ENCODE peak calls at places on chromosomes 2 and 18, in six cellular contexts. H, S, N, A, Y and X are unnamed samples. For H3K36me3 and H3K4me1, the result is how much of the 10 kb centered on the place peaks cover.

GRCh38 chr2:132668189-132668833 is 1.7 kb downstream of the LYPD1 start:
- DNase-seq in H (no peak), S (no peak), N (no peak), A (no peak), Y (peak), X (no peak)

GRCh38 chr2:236968101-236968886 is 117.4 kb upstream of the COPS8 start:
- DNase-seq in H (no peak), S (no peak), N (no peak), A (no peak), Y (no peak), X (no peak)

GRCh38 chr2:30481323-30481800 is 34.3 kb downstream of the LCLAT1 start:
- DNase-seq in H (no peak), S (no peak), N (no peak), A (no peak), Y (no peak), X (no peak)

GRCh38 chr2:160257015-160257741 is 57.1 kb upstream of the ITGB6 start:
- DNase-seq in H (no peak), S (no peak), N (no peak), A (no peak), Y (no peak), X (no peak)

GRCh38 chr2:38535745-38536506 is 66.8 kb downstream of the HNRNPLL start:
- DNase-seq in H (peak), S (no peak), N (peak), A (peak), Y (peak), X (peak)

GRCh38 chr18:62720766-62721613 is 5.6 kb downstream of the PHLPP1 start:
- DNase-seq in H (no peak), S (no peak), N (no peak), A (no peak), Y (no peak), X (peak)

GRCh38 chr2:129233751-129234406 is 745.6 kb upstream of the RAB6C start:
- DNase-seq in H (no peak), S (no peak), N (peak), A (no peak), Y (peak), X (no peak)

GRCh38 chr18:24679062-24679461 is 218.6 kb downstream of the HRH4 start:
- DNase-seq in H (no peak), S (no peak), N (no peak), A (no peak), Y (no peak), X (no peak)

GRCh38 chr2:202185156-202185555 is 53.2 kb downstream of the SUMO1 start:
- DNase-seq in H (no peak), S (no peak), N (no peak), A (no peak), Y (no peak), X (no peak)

GRCh38 chr2:64049633-64050220 is 30.5 kb upstream of the VPS54 start:
- DNase-seq in H (peak), S (no peak), N (peak), A (peak), Y (peak), X (peak)

GRCh38 chr2:46653539-46653938 is 174.2 kb downstream of the TMEM247 start:
- DNase-seq in H (no peak), S (no peak), N (no peak), A (no peak), Y (no peak), X (no peak)

GRCh38 chr2:25483584-25484266 is 142.0 kb upstream of the DNMT3A start:
- DNase-seq in H (no peak), S (no peak), N (no peak), A (no peak), Y (no peak), X (no peak)

GRCh38 chr2:15991231-15991630 is 50.9 kb downstream of the MYCN start:
- DNase-seq in H (no peak), S (no peak), N (no peak), A (no peak), Y (no peak), X (no peak)

GRCh38 chr2:197857708-197858107 is 53.3 kb downstream of the PLCL1 start:
- DNase-seq in H (no peak), S (no peak), N (no peak), A (no peak), Y (no peak), X (no peak)

GRCh38 chr2:58204195-58204959 is 36.7 kb downstream of the FANCL start:
- DNase-seq in H (no peak), S (no peak), N (peak), A (no peak), Y (no peak), X (no peak)

GRCh38 chr18:6859676-6860422 is 130.3 kb downstream of the ARHGAP28 start:
- DNase-seq in H (no peak), S (no peak), N (no peak), A (no peak), Y (no peak), X (no peak)

GRCh38 chr2:174341301-174341994 is 6.7 kb downstream of the SP9 start:
- DNase-seq in H (peak), S (no peak), N (peak), A (peak), Y (peak), X (peak)
- H3K4me3 ChIP-seq in H (no peak), S (peak), N (no peak), A (no peak), Y (peak), X (no peak)

DNA sequence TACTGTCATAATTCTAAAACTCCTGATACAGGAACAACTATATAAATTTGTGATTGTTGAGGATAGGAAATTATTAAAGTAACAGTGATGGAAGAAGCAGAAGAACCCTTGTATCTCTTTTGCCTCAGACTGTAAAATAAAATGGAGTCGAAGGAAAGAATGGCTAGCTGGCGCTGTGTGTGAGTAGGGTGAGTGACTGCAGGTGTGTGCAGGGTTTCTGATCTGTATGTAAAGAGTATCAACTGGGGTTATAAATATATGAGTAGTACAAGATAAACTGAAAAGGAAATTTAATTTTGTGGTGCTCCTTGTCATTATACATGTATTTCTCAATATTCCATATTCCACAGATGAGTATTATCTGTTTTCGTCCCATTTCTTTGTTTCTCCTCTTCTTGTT is 15.2 kb downstream of the POLI start:
- DNase-seq in H (no peak), S (no peak), N (no peak), A (no peak), Y (no peak), X (no peak)
- H3K36me3 ChIP-seq in H (under half), S (under half), N (under half), A (under half), Y (half or more), X (under half)

DNA sequence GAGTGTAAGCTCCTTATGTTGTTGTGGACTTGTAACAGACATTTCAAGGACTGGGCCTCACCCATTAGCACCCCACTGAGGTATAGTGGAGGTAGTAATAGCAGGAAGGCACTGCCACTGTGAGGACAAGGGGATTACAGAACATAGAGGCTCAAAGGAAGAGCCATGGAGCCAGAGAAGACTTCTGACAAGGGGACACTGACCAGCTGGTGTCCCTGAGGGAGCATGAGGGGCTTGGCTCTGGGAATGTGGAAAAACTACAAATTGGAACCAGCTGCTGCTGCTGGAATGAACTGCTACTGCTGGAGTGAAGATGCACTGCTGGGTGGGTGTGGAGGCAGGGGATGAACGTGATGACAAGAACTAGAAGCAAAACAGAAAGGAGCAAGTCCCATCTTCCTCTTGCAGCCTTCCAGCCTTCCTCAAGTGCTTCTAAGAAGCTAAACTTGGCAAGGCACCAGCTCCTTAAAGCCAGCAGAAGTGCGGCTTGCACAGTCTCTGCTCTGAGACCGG is 167.3 kb upstream of the NOSTRIN start:
- DNase-seq in H (no peak), S (no peak), N (peak), A (peak), Y (peak), X (no peak)
- H3K4me1 ChIP-seq in H (under half), S (under half), N (under half), A (under half), Y (under half), X (under half)

DNA sequence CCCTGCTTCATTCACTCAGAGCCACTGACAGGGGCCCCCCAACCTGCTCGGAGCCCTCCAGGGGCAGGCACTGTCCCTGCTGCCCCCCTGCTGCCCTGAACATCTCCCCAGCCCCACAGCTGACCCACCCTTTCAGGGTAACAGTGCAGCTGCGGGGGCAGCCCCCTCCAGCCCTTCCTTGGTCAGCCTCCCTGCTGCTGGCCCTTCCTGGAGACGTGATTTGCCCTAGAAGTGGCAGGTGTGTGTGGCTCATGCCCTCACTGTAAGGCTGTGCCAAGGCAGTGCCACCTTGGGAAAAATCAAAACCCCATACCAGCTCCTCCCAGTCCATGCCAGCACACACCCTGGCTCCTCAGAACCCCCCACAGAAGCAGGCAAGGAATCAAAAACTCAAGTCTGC is 184.2 kb upstream of the HDAC4 start:
- DNase-seq in H (no peak), S (no peak), N (no peak), A (no peak), Y (no peak), X (no peak)
- H3K4me3 ChIP-seq in H (no peak), S (no peak), N (no peak), A (no peak), Y (no peak), X (no peak)

GRCh38 chr2:200877443-200877842 is 11.4 kb downstream of the PPIL3 start:
- DNase-seq in H (no peak), S (no peak), N (no peak), A (no peak), Y (peak), X (no peak)

GRCh38 chr2:200873561-200873960 is 9.1 kb upstream of the CLK1 start:
- DNase-seq in H (no peak), S (no peak), N (no peak), A (no peak), Y (no peak), X (peak)

GRCh38 chr2:200878289-200878688 is 10.6 kb downstream of the PPIL3 start:
- DNase-seq in H (no peak), S (no peak), N (no peak), A (no peak), Y (no peak), X (no peak)
- H3K36me3 ChIP-seq in H (half or more), S (under half), N (under half), A (under half), Y (half or more), X (half or more)

DNA sequence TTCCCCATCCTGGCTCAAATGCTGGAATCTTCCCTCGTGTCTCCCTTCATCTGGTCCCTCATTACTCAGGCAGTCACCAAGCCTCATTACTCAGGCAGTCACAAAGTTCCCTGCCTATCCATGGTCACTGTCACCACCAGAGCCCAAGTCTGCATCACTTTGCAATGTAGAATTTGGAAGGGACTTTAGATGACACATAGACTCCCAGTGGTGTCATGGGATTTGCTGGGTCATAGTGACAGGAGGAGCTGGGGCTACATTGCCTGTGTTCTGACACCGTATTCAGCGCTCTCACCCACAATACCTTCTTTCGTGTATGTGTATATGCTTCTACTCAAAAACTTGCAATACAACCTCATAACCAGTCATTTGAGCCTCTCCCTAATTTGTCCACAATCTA is 2.1 kb upstream of the EMILIN1 start:
- DNase-seq in H (no peak), S (no peak), N (no peak), A (no peak), Y (no peak), X (no peak)
- H3K4me1 ChIP-seq in H (half or more), S (under half), N (under half), A (under half), Y (under half), X (under half)

GRCh38 chr2:179338681-179339080 is 74.0 kb upstream of the SESTD1 start:
- DNase-seq in H (no peak), S (no peak), N (peak), A (no peak), Y (no peak), X (no peak)

GRCh38 chr2:179340678-179341077 is 76.0 kb upstream of the SESTD1 start:
- DNase-seq in H (no peak), S (no peak), N (peak), A (no peak), Y (peak), X (no peak)

GRCh38 chr2:179332903-179333302 is 68.3 kb upstream of the SESTD1 start:
- DNase-seq in H (no peak), S (no peak), N (no peak), A (no peak), Y (no peak), X (no peak)

GRCh38 chr2:179335732-179336131 is 71.1 kb upstream of the SESTD1 start:
- DNase-seq in H (no peak), S (no peak), N (no peak), A (no peak), Y (no peak), X (no peak)

DNA sequence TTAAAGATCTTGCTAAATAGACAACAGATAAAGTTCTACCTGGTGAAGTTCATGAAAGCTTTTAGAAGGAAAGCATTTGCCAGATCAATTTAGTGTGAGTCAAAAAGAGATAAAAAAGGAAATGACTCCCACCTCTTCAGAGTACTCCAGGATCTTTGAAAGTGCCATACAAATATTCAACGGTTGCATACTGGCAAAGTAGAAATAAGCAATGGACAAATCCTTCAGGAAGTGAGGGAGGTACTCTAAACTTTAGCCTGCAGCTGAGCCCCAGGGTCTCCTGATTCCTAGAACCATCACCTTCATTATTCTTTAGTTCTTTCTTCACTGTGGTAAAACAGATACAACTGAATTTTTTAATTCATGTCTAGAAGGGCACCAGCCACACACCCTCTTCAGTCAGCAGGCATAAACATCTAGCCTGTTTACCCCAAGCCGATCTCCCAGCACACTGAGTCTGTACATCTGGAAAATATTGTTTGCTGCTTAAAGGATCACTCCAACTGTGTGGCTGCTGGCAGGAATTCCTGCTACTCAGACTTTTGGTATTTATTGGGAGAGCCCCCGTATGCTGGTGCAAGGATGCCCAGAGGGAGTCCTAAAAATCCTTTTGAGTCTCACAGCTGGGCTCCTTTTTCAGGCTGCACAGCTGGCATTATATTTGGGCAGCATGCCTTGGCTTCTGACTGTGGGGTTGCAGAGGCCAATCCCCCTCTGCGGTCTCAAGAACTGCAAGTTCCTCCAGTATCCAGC is 72.3 kb upstream of the SESTD1 start:
- DNase-seq in H (no peak), S (peak), N (peak), A (no peak), Y (no peak), X (no peak)
- H3K4me3 ChIP-seq in H (no peak), S (no peak), N (no peak), A (no peak), Y (no peak), X (no peak)

GRCh38 chr2:69811018-69811417 is 18.4 kb upstream of the GMCL1 start:
- DNase-seq in H (no peak), S (no peak), N (no peak), A (no peak), Y (no peak), X (no peak)
- H3K36me3 ChIP-seq in H (under half), S (under half), N (under half), A (under half), Y (under half), X (under half)